ENCODE peak calls at places on chromosomes 13 and 19, in four cellular contexts. S, Y, Z and F are unnamed samples.

GRCh38 chr13:114096811-114097503 is 35.5 kb downstream of the RASA3 start:
- DNase-seq in S (no peak), Y (no peak), Z (no peak), F (no peak)

GRCh38 chr13:106153041-106153440 is 382.4 kb downstream of the EFNB2 start:
- DNase-seq in S (no peak), Y (no peak), Z (no peak), F (no peak)

GRCh38 chr13:106599875-106600797 is 32.2 kb upstream of the ARGLU1 start:
- DNase-seq in Z (no peak), Y (no peak), S (no peak), F (peak; percentile 57)

GRCh38 chr13:75715598-75716523 is 79.7 kb downstream of the LMO7 start:
- DNase-seq in S (no peak), Y (no peak), Z (no peak), F (no peak)

GRCh38 chr13:91601273-91601672 is 202.9 kb downstream of the GPC5 start:
- DNase-seq in Z (no peak), Y (no peak), S (no peak), F (no peak)

GRCh38 chr13:114063545-114064515 is 68.6 kb downstream of the RASA3 start:
- DNase-seq in S (no peak), Y (peak; percentile 51), Z (no peak), F (no peak)

GRCh38 chr13:95207769-95208366 is 93.4 kb downstream of the ABCC4 start:
- DNase-seq in Y (no peak), Z (no peak), S (no peak), F (no peak)

GRCh38 chr13:24642236-24642635 is 38.0 kb upstream of the ATP12A start:
- DNase-seq in Z (no peak), Y (no peak), S (no peak), F (no peak)

GRCh38 chr13:91978571-91978970 is 580.1 kb downstream of the GPC5 start:
- DNase-seq in S (no peak), Y (no peak), Z (no peak), F (no peak)

DNA sequence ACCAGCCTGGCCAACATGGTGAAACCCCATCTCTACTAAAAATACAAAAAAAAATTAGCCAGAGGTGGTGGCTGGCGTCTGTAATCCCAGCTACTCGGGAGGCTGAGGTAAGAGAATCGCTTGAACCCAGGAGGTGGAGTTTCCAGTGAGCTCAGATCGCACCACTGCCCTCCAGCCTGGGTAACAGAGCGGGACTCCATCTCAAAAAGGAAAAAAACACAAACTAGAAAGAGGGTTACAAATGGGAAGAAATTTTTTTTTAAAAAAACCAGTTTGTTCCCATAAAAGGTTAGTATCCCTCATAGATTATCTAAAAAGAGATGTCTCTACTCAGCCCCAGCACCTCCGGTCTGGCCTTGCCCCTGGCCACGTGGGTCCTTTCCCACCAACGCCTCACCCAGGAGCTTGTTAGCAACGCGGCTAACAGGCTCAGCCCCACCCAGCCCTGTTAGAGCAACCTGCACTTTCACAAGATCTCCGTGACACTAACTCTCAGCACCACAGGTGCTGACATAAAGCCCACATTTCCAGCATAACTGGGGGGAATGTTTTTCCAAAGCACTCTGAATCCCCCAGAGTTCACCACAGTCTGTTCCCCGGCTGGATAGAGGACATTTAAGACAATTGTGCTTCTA is 4.3 kb downstream of the DMKN start:
- DNase-seq in S (no peak), Y (no peak), Z (no peak), F (no peak)
- H3K4me1 ChIP-seq in S (peaks cover 16% of the 10 kb centered on the region), Y (peaks cover 9% of the 10 kb centered on the region), Z (peaks cover 9% of the 10 kb centered on the region), F (no peaks in the 10 kb centered on the region)

DNA sequence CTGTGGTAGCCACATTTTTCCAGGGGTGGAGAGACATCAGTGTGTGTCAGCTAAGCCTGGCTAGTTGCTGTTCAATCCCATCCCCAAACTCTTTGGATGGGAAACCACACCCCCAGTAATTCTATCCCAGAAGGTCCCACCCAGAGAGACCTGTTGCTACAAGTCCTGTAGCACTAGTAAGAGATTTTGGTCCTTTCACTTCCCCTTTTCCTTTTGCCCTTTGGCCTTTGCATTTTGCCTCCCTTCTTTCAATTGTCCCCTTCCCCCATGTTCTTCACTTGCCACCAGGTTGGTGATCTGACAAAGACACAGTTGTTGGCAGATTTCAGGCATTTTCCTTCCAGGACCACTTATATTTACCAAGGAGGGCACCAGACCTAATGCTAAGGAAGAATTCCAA is 3.8 kb downstream of the CBY2 start:
- DNase-seq in S (no peak), Z (no peak), Y (no peak), F (no peak)
- H3K36me3 ChIP-seq in S (no peaks in the 10 kb centered on the region), Z (no peaks in the 10 kb centered on the region), Y (no peaks in the 10 kb centered on the region), F (no peaks in the 10 kb centered on the region)

DNA sequence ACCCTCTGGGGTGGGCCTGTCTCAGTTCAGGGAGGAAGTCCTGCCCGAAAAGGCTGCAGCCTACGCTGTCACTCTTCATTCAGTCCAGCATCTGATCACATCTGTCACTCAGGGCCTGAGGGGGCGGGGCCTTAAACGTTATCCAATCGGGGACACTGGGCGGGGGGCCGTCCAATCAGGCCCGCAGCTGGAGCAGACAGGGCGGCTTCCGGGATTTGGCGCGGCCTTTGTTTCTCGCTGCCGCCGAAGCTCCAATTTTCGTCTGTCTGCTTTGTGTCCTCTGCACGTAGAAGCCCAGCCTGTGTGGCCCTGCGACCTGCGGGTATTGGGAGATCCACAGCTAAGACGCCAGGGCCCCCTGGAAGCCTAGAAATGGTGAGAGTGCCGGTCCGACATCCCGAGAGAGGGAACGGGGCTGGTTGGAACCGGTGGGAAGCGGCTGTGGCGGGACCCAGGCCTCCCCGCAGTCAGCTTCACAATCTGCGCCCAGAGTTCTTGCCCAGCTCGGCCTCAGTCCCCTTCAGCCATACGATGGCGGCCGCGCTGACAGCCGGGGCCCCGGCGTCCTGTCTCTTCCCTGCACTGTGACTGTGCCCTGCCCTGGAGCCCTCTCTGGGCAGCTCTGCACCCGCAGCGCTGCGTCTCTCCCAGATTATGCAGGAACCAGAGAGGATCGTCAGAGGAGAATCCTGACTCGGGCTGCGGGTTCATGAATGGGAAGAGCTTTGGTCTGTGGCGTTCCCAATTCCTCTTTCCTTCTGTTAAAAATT is at the start of gene ZNF730:
- DNase-seq in S (no peak), Z (peak; percentile 89), Y (no peak), F (peak; percentile 81)
- H3K4me3 ChIP-seq in S (no peak within 1 kb of the TSS), Z (peak within 1 kb of the TSS; percentile 97), Y (peak within 1 kb of the TSS; percentile 71), F (peak within 1 kb of the TSS; percentile 77)

GRCh38 chr13:99689955-99690354 is 188.7 kb downstream of the TM9SF2 start:
- DNase-seq in Z (no peak), Y (no peak), S (no peak), F (no peak)

GRCh38 chr13:99693351-99693750 is 192.1 kb downstream of the TM9SF2 start:
- DNase-seq in Y (no peak), Z (no peak), S (no peak), F (no peak)

GRCh38 chr13:99692854-99693253 is 191.6 kb downstream of the TM9SF2 start:
- DNase-seq in S (no peak), Z (no peak), Y (no peak), F (no peak)

GRCh38 chr13:99690426-99691189 is 189.3 kb downstream of the TM9SF2 start:
- DNase-seq in Z (peak; percentile 47), Y (no peak), S (no peak), F (no peak)

DNA sequence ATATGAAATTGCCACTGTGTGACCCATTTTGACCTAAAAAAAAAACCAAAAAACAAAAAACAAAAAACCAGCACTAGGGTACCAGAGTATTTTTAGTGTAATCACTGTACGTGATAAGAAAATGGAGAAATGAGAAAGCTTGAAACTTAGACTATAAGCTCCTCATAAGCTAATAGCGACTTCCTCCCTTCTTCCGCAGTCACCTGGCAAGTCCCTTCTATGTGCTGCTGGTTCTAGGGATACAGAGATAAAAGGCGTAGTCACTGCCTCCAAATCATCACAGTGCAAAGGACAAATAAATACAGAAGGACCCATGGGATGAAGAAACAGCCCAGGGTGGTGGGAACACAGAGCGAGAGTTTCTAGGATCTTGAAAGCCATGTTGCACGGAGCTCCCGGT is 190.3 kb downstream of the TM9SF2 start:
- DNase-seq in Z (no peak), S (no peak), Y (no peak), F (no peak)
- H3K4me1 ChIP-seq in Z (peaks cover 29% of the 10 kb centered on the region), S (no peaks in the 10 kb centered on the region), Y (peaks cover 3% of the 10 kb centered on the region), F (no peaks in the 10 kb centered on the region)

DNA sequence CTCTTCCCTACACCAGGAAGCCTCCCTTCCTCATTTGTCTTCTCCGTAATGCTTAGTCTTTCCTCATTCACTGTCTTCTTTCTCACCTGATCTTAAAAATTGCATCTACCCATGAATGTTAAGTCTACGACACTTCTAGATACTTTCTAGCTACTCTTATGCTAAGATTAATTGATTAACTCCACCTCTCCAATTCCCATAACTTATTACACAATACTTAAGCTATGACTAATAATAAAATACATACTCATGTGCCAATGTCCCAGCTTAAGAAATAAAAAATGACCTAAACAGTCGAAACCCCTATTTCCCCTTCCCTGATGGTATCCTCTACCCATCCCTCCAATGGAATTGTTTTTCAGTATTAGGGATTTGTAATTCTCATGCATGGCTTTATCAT is 22.8 kb upstream of the ZNF527 start:
- DNase-seq in S (no peak), Z (no peak), Y (no peak), F (no peak)
- H3K36me3 ChIP-seq in S (peaks cover 71% of the 10 kb centered on the region), Z (peaks cover 24% of the 10 kb centered on the region), Y (peaks cover 28% of the 10 kb centered on the region), F (peaks cover 86% of the 10 kb centered on the region)

GRCh38 chr13:112761701-112762689 is 72.2 kb downstream of the ATP11A start:
- DNase-seq in Y (no peak), S (no peak), Z (no peak), F (no peak)
- H3K4me3 ChIP-seq in Y (no peak overlapping the region), S (no peak overlapping the region), Z (no peak overlapping the region), F (no peak overlapping the region)

GRCh38 chr19:47274891-47275865 is 493 bp downstream of the INAFM1 start:
- DNase-seq in Y (no peak), Z (no peak), S (peak; percentile 20), F (peak; percentile 25)
- H3K4me1 ChIP-seq in Y (peaks cover 56% of the 10 kb centered on the region), Z (peaks cover 17% of the 10 kb centered on the region), S (peaks cover 22% of the 10 kb centered on the region), F (peaks cover 25% of the 10 kb centered on the region)

DNA sequence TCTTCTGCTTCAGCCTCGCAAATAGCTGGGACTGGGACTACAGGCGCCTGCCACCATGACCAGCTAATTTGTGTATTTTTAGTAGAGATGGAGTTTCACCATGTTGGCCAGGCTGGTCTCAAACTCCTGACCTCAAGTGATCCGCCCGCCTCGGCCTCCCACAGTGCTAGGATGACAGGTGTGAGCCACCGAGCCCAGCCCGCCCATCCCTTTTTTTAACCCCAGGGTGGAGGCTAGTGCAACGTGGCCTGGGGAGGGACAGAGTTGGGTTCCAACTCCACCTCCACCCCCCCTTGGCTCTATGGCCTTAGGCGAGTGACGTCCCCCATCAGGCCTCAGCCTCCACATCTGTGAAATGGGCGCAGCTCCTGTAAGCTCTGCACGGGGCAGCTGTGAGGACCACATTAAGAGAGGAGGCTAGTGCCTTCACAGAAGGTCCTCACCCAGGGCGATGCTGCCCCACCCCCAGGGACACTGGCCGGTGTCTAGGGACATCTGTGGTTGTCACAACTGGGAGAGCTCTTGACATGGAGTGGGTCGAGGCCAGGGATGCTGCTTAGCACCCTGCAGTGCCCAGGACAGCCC is 37.7 kb downstream of the SMIM24 start:
- DNase-seq in Y (no peak), S (no peak), Z (no peak), F (no peak)
- H3K36me3 ChIP-seq in Y (peaks cover 55% of the 10 kb centered on the region), S (no peaks in the 10 kb centered on the region), Z (peaks cover 3% of the 10 kb centered on the region), F (peaks cover 57% of the 10 kb centered on the region)

DNA sequence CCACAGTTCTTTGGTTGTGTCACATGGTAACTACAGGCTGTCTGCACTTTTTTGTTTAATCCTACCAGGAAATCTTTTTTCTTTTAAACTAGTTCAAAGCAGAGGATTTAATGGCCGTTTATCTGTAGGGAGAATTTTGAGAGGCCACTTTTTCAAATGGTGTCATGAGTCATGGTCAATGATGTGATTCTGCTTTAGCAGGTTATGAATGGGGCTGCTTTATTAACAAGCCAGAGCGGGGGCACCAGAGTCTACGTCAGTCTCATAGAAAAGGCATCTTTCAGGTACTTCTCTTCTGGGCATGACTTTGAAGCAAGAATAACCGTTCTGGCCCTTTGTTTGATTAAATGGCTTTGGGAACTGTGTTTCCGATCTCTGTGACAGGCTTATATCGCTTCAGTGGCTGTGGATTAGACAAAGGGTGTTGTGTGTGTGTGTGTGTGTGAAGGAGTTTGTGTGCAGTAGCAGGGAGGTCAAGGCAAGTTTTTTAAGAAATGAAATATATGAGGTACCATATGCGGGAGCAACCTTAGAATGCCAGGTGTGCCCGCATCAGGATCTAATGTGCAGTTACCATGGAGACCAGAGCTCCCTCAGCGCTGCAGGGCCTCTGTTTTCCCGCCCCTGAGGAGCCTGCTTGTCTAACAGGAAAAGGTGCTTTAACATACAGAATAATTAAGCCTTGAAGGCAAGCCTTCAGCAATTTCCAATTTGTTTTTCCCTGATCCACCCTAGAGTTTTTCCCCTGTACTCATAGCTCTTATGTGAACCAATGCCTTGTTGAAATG is 120.5 kb downstream of the KATNAL1 start:
- DNase-seq in Z (no peak), S (no peak), Y (no peak), F (no peak)
- H3K4me3 ChIP-seq in Z (no peak overlapping the region), S (no peak overlapping the region), Y (no peak overlapping the region), F (no peak overlapping the region)